ENCODE peak calls at places on chromosomes 16 and 17, in seven cellular contexts. D, G, A, T, X, R and I are unnamed samples.
A peak's percentile ranks its signal among the peaks of the same experiment; 100 is the strongest.

GRCh38 chr17:57517519-57518342 is 227.4 kb downstream of the CCDC182 start:
- DNase-seq in D (no peak), G (no peak), A (no peak), T (no peak), X (peak; percentile 93), R (no peak), I (no peak)

GRCh38 chr17:9472094-9472493 is 103.5 kb downstream of the STX8 start:
- DNase-seq in D (no peak), G (no peak), A (no peak), T (peak; percentile 27), X (no peak), R (no peak), I (no peak)

GRCh38 chr17:37300683-37301082 is 75.1 kb upstream of the C17orf78 start:
- DNase-seq in D (no peak), G (no peak), A (no peak), T (no peak), X (no peak), R (no peak), I (no peak)

GRCh38 chr17:29614345-29615047 is 8.2 kb downstream of the CORO6 start:
- DNase-seq in D (no peak), G (peak; percentile 16), A (no peak), T (no peak), X (no peak), R (no peak), I (no peak)

GRCh38 chr17:73215414-73215813 is 22.6 kb downstream of the COG1 start:
- DNase-seq in D (no peak), G (peak; percentile 70), A (no peak), T (no peak), X (no peak), R (no peak), I (no peak)

GRCh38 chr17:68759002-68759342 is 157.8 kb upstream of the FAM20A start:
- DNase-seq in D (no peak), G (no peak), A (no peak), T (no peak), X (no peak), R (no peak), I (no peak)

GRCh38 chr16:24993722-24994686 is 21.2 kb downstream of the ARHGAP17 start:
- DNase-seq in D (no peak), G (no peak), A (no peak), T (peak; percentile 95), X (no peak), R (no peak), I (no peak)

GRCh38 chr17:17035490-17035889 is 6.8 kb upstream of the MPRIP start:
- DNase-seq in D (no peak), G (no peak), A (no peak), T (no peak), X (no peak), R (no peak), I (no peak)

GRCh38 chr16:87499189-87499486 is 6.3 kb upstream of the ZCCHC14 start:
- DNase-seq in D (no peak), G (no peak), A (no peak), T (peak; percentile 82), X (no peak), R (no peak), I (no peak)

GRCh38 chr16:70770291-70770967 is 30.5 kb downstream of the VAC14 start:
- DNase-seq in D (no peak), G (no peak), A (no peak), T (no peak), X (no peak), R (no peak), I (no peak)

GRCh38 chr16:50547340-50547865 is 793 bp upstream of the NKD1 start:
- DNase-seq in D (peak; percentile 39), G (peak; percentile 61), A (peak; percentile 53), T (no peak), X (peak; percentile 76), R (peak; percentile 31), I (peak; percentile 67)

GRCh38 chr17:66364508-66365203 is 62.2 kb downstream of the PRKCA start:
- DNase-seq in D (no peak), G (no peak), A (no peak), T (no peak), X (no peak), R (no peak), I (no peak)

GRCh38 chr17:41811549-41812175 is at the start of gene P3H4:
- DNase-seq in D (peak; percentile 78), G (peak; percentile 84), A (peak; percentile 76), T (peak; percentile 76), X (peak; percentile 82), R (peak; percentile 69), I (peak; percentile 85)

GRCh38 chr17:6327007-6327406 is 107.9 kb downstream of the AIPL1 start:
- DNase-seq in D (peak; percentile 36), G (peak; percentile 63), A (peak; percentile 69), T (no peak), X (no peak), R (no peak), I (no peak)

GRCh38 chr17:8126306-8127066 is 2.6 kb upstream of the HES7 start:
- DNase-seq in D (no peak), G (peak; percentile 69), A (no peak), T (no peak), X (no peak), R (no peak), I (peak; percentile 75)

GRCh38 chr17:33908363-33909064 is 346.6 kb upstream of the CCL2 start:
- DNase-seq in D (no peak), G (no peak), A (no peak), T (no peak), X (no peak), R (no peak), I (no peak)

GRCh38 chr16:71780521-71781089 is 28.0 kb downstream of the AP1G1 start:
- DNase-seq in D (no peak), G (no peak), A (no peak), T (no peak), X (no peak), R (no peak), I (no peak)

GRCh38 chr16:53515259-53515658 is 12.2 kb upstream of the AKTIP start:
- DNase-seq in D (no peak), G (no peak), A (no peak), T (no peak), X (no peak), R (no peak), I (no peak)

DNA sequence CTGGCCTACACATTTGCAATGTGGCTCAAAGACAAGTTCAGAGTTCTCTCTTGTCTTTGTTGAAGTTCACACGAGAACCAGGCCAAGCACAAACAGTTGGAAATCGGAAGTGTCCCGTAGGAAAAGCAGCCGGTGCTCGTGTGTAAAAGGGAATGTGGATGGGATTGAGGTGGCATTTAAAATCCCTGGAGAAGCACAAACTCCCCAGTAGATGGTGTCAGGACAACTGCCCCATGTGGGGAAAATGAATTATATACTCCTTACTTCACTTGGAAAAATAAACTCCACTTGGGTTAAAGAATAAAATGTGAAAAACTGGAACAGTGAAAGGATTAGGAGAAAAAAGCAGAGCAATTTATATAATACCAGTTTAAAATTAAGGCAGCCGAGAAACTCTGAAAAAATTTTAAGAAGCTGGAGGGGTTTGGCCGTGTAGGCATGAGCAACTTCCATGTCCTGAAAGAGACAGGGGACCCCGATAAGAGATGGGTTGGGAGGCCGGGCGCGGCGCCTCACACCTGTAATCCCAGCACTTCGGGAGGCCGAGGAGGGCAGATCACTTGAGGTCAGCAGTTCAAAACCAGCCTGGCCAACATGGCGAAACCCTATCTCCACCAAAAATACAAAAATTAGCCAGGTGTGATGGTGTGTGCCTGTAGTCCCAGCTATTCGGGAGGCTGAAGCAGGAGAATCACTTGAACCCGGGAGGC is 28.1 kb downstream of the CBFA2T3 start:
- DNase-seq in D (no peak), G (no peak), A (no peak), T (no peak), X (no peak), R (no peak), I (no peak)
- TF ChIP-seq CTCF in D (no peak), G (no peak), A (no peak), T (peak; percentile 40), X (peak; percentile 27), R (no peak), I (no peak)

DNA sequence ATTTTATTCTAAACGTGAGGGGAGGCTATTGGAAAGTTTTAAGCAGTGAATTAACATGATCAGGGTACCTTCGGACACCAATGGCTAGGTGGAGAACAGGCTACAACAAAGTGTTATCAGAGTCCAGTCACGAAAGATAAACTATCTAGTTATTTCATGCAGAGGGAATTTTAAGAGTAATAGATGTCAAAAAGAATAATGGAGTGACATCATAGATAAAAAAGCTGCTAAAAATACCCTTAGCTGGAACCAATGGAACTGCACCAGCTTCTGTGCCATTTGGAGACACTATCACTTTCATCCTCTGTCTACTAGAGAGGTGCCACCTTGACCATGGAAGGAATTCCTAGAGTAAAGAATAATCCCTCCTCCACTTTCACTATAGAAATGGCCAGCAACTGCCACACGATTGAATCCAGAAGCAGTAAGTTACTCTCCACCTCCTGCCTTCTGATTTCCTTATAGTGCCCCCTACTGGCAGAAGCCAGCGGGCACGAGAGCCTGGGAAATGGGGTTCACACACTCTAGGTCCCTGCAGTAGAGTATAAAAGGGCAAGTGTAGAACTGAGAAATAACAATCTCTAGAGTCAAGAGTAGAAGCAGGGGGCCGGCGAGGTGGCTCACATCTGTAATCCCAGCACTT is 2.8 kb upstream of the ALDH3A2 start:
- DNase-seq in D (peak; percentile 25), G (peak; percentile 81), A (peak; percentile 61), T (peak; percentile 11), X (no peak), R (peak; percentile 59), I (peak; percentile 62)
- TF ChIP-seq CTCF in D (peak; percentile 41), G (peak; percentile 100), A (peak; percentile 75), T (peak; percentile 83), X (peak; percentile 41), R (peak; percentile 28), I (peak; percentile 76)

GRCh38 chr16:67349172-67349571 is 22.6 kb downstream of the LRRC36 start:
- DNase-seq in D (no peak), G (peak; percentile 48), A (no peak), T (peak; percentile 3), X (no peak), R (no peak), I (no peak)
- TF ChIP-seq CTCF in D (peak; percentile 54), G (peak; percentile 47), A (peak; percentile 65), T (peak; percentile 78), X (peak; percentile 34), R (peak; percentile 16), I (peak; percentile 31)

DNA sequence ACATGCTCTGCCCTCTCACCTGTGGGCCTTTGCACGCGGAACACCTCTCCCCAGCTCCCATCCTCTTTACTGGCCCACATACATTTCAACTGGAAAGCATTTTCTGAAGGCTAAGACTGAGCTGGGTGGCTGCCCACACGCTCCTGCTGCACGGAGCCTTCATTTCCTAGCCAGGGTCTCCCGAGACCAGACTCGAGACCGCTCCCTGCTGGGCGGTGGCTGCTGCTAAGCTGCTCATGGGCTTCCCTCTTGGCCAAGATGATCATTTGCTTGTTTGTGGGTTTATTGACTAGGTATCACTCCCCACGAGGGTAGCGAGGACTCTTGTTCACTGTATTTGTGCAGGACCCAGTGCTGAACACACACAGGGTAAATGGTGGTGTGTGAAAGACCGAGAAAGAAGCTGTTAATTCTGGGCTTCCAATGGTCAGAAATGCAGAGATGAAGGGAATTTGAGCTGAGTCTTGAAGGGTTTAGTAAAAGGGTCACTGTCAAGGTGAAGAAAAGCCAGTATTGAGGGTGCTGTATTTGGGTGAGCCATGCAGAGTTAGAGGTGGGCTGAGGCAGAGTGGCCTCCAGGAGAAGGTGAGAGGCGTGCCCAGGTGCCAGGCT is 907 bp downstream of the TRAPPC2L start:
- DNase-seq in D (peak; percentile 76), G (peak; percentile 80), A (peak; percentile 82), T (peak; percentile 69), X (peak; percentile 83), R (peak; percentile 73), I (peak; percentile 89)
- TF ChIP-seq CTCF in D (peak; percentile 57), G (peak; percentile 61), A (peak; percentile 19), T (peak; percentile 80), X (peak; percentile 96), R (peak; percentile 51), I (peak; percentile 83)